ENCODE peak calls at places on chromosomes 5 and 9, in six cellular contexts. One of them, this sample, is unnamed.

GRCh38 chr9:98222885-98223640 is 30.6 kb upstream of the CORO2A start:
- DNase-seq in GF-D8: no peak
- DNase-seq in hypothalamus: no peak
- DNase-seq in lower leg skin: no peak
- DNase-seq in stomach: no peak
- DNase-seq in AG09309: peak; percentile 99
- DNase-seq in this sample: no peak

GRCh38 chr9:90881648-90882047 is 80.0 kb downstream of the SYK start:
- DNase-seq in GF-D8: no peak
- DNase-seq in stomach: no peak
- DNase-seq in lower leg skin: peak; percentile 37
- DNase-seq in AG09309: no peak
- DNase-seq in hypothalamus: no peak
- DNase-seq in this sample: no peak

GRCh38 chr5:14777932-14778788 is 93.4 kb downstream of the ANKH start:
- DNase-seq in GF-D8: no peak
- DNase-seq in stomach: no peak
- DNase-seq in lower leg skin: no peak
- DNase-seq in hypothalamus: no peak
- DNase-seq in AG09309: no peak
- DNase-seq in this sample: no peak

GRCh38 chr5:23523998-23524397 is 16.6 kb downstream of the PRDM9 start:
- DNase-seq in stomach: no peak
- DNase-seq in lower leg skin: no peak
- DNase-seq in hypothalamus: no peak
- DNase-seq in GF-D8: no peak
- DNase-seq in AG09309: no peak
- DNase-seq in this sample: no peak

GRCh38 chr5:69148981-69149675 is 17.8 kb upstream of the CCNB1 start:
- DNase-seq in lower leg skin: peak; percentile 68
- DNase-seq in hypothalamus: no peak
- DNase-seq in stomach: no peak
- DNase-seq in GF-D8: no peak
- DNase-seq in AG09309: no peak
- DNase-seq in this sample: no peak

GRCh38 chr5:142748568-142749249 is 21.5 kb upstream of the ARHGAP26 start:
- DNase-seq in hypothalamus: no peak
- DNase-seq in AG09309: no peak
- DNase-seq in GF-D8: no peak
- DNase-seq in lower leg skin: no peak
- DNase-seq in stomach: peak; percentile 64
- DNase-seq in this sample: no peak

GRCh38 chr9:89839952-89840351 is 235.1 kb downstream of the GADD45G start:
- DNase-seq in GF-D8: no peak
- DNase-seq in AG09309: no peak
- DNase-seq in stomach: no peak
- DNase-seq in hypothalamus: no peak
- DNase-seq in lower leg skin: peak; percentile 53
- DNase-seq in this sample: no peak

GRCh38 chr5:43602456-43602817 is 543 bp upstream of the NNT start:
- DNase-seq in lower leg skin: no peak
- DNase-seq in AG09309: peak; percentile 10
- DNase-seq in GF-D8: peak; percentile 22
- DNase-seq in hypothalamus: peak; percentile 21
- DNase-seq in stomach: peak; percentile 27
- DNase-seq in this sample: no peak

GRCh38 chr5:38420691-38421395 is 135.6 kb downstream of the LIFR start:
- DNase-seq in AG09309: peak; percentile 38
- DNase-seq in GF-D8: no peak
- DNase-seq in hypothalamus: peak; percentile 2
- DNase-seq in stomach: peak; percentile 69
- DNase-seq in lower leg skin: peak; percentile 87
- DNase-seq in this sample: no peak

GRCh38 chr9:104028827-104029226 is 65.3 kb upstream of the SMC2 start:
- DNase-seq in GF-D8: no peak
- DNase-seq in AG09309: no peak
- DNase-seq in hypothalamus: no peak
- DNase-seq in stomach: no peak
- DNase-seq in lower leg skin: no peak
- DNase-seq in this sample: no peak

GRCh38 chr5:145579336-145579735 is 255.8 kb downstream of the PRELID2 start:
- DNase-seq in GF-D8: no peak
- DNase-seq in AG09309: no peak
- DNase-seq in hypothalamus: no peak
- DNase-seq in lower leg skin: no peak
- DNase-seq in stomach: no peak
- DNase-seq in this sample: no peak

GRCh38 chr5:76041863-76042262 is 41.3 kb upstream of the SV2C start:
- DNase-seq in GF-D8: no peak
- DNase-seq in AG09309: no peak
- DNase-seq in hypothalamus: no peak
- DNase-seq in stomach: no peak
- DNase-seq in lower leg skin: no peak
- DNase-seq in this sample: no peak

GRCh38 chr5:10036136-10036535 is 213.6 kb downstream of the ATPSCKMT start:
- DNase-seq in GF-D8: no peak
- DNase-seq in AG09309: no peak
- DNase-seq in stomach: no peak
- DNase-seq in lower leg skin: no peak
- DNase-seq in hypothalamus: no peak
- DNase-seq in this sample: no peak

GRCh38 chr5:123992641-123993040 is 480.7 kb downstream of the CSNK1G3 start:
- DNase-seq in AG09309: no peak
- DNase-seq in hypothalamus: no peak
- DNase-seq in lower leg skin: no peak
- DNase-seq in stomach: no peak
- DNase-seq in GF-D8: no peak
- DNase-seq in this sample: no peak

GRCh38 chr9:132069046-132069898 is 10.4 kb downstream of the MED27 start:
- DNase-seq in GF-D8: no peak
- DNase-seq in stomach: no peak
- DNase-seq in lower leg skin: no peak
- DNase-seq in hypothalamus: no peak
- DNase-seq in AG09309: no peak
- DNase-seq in this sample: no peak

GRCh38 chr5:155434681-155435080 is 421.1 kb downstream of the KIF4B start:
- DNase-seq in stomach: no peak
- DNase-seq in AG09309: no peak
- DNase-seq in lower leg skin: no peak
- DNase-seq in hypothalamus: no peak
- DNase-seq in GF-D8: no peak
- DNase-seq in this sample: no peak

GRCh38 chr9:113528088-113528487 is 64.6 kb downstream of the RGS3 start:
- DNase-seq in GF-D8: no peak
- DNase-seq in lower leg skin: no peak
- DNase-seq in AG09309: no peak
- DNase-seq in stomach: peak; percentile 58
- DNase-seq in hypothalamus: no peak
- DNase-seq in this sample: no peak

GRCh38 chr9:114850871-114851270 is 45.0 kb upstream of the TNFSF15 start:
- DNase-seq in AG09309: no peak
- DNase-seq in hypothalamus: no peak
- DNase-seq in lower leg skin: no peak
- DNase-seq in GF-D8: no peak
- DNase-seq in stomach: no peak
- DNase-seq in this sample: no peak

GRCh38 chr9:113709721-113710120 is 166.4 kb upstream of the ZNF618 start:
- DNase-seq in GF-D8: no peak
- DNase-seq in hypothalamus: no peak
- DNase-seq in lower leg skin: no peak
- DNase-seq in stomach: no peak
- DNase-seq in AG09309: no peak
- DNase-seq in this sample: no peak

GRCh38 chr9:94768766-94769165 is 42.3 kb downstream of the AOPEP start:
- DNase-seq in hypothalamus: no peak
- DNase-seq in AG09309: no peak
- DNase-seq in stomach: no peak
- DNase-seq in lower leg skin: no peak
- DNase-seq in GF-D8: no peak
- DNase-seq in this sample: no peak

GRCh38 chr5:5100635-5101034 is 39.5 kb upstream of the ADAMTS16 start:
- DNase-seq in GF-D8: no peak
- DNase-seq in hypothalamus: no peak
- DNase-seq in lower leg skin: no peak
- DNase-seq in stomach: no peak
- DNase-seq in AG09309: no peak
- DNase-seq in this sample: no peak

GRCh38 chr9:6894135-6894534 is 136.4 kb downstream of the KDM4C start:
- DNase-seq in stomach: no peak
- DNase-seq in AG09309: no peak
- DNase-seq in GF-D8: no peak
- DNase-seq in lower leg skin: no peak
- DNase-seq in hypothalamus: no peak
- DNase-seq in this sample: no peak

GRCh38 chr9:18826248-18826647 is 206.8 kb downstream of the SAXO1 start:
- DNase-seq in hypothalamus: no peak
- DNase-seq in lower leg skin: no peak
- DNase-seq in GF-D8: no peak
- DNase-seq in stomach: no peak
- DNase-seq in AG09309: no peak
- DNase-seq in this sample: no peak